ENCODE peak calls at places on chromosomes 2 and 18, in nine cellular contexts. B, K, C, L, W, M, A, R and X are unnamed samples.

GRCh38 chr2:111711270-111711669 is 172.7 kb downstream of the ANAPC1 start:
- DNase-seq in B (no peak), K (no peak), C (no peak), L (no peak), W (no peak), M (no peak), A (no peak), R (no peak), X (no peak)

GRCh38 chr2:159903404-159904126 is 105.6 kb upstream of the CD302 start:
- DNase-seq in B (peak), K (no peak), C (no peak), L (no peak), W (peak), M (peak), A (peak), R (no peak), X (peak)

GRCh38 chr18:48934400-48934707 is 16.4 kb downstream of the SMAD7 start:
- DNase-seq in B (no peak), K (no peak), C (no peak), L (no peak), W (no peak), M (no peak), A (peak), R (no peak), X (no peak)

GRCh38 chr2:36357506-36358316 is 2.1 kb downstream of the CRIM1 start:
- DNase-seq in B (peak), K (peak), C (no peak), L (peak), W (peak), M (peak), A (peak), R (no peak), X (peak)

GRCh38 chr2:67048314-67048713 is 348.8 kb upstream of the ETAA1 start:
- DNase-seq in B (no peak), K (no peak), C (no peak), L (no peak), W (no peak), M (no peak), A (no peak), R (no peak), X (no peak)

GRCh38 chr2:24181849-24182248 is 7.0 kb downstream of the FAM228A start:
- DNase-seq in B (no peak), K (no peak), C (no peak), L (no peak), W (no peak), M (no peak), A (no peak), R (no peak), X (no peak)

GRCh38 chr2:230872968-230873669 is 8.4 kb downstream of the ITM2C start:
- DNase-seq in B (no peak), K (no peak), C (no peak), L (no peak), W (no peak), M (no peak), A (peak), R (no peak), X (no peak)

GRCh38 chr2:212667751-212668316 is 129.2 kb upstream of the ERBB4 start:
- DNase-seq in B (no peak), K (no peak), C (no peak), L (no peak), W (no peak), M (no peak), A (no peak), R (no peak), X (no peak)

GRCh38 chr2:15811367-15811766 is 129.0 kb upstream of the MYCN start:
- DNase-seq in B (no peak), K (no peak), C (no peak), L (no peak), W (no peak), M (peak), A (no peak), R (no peak), X (no peak)

DNA sequence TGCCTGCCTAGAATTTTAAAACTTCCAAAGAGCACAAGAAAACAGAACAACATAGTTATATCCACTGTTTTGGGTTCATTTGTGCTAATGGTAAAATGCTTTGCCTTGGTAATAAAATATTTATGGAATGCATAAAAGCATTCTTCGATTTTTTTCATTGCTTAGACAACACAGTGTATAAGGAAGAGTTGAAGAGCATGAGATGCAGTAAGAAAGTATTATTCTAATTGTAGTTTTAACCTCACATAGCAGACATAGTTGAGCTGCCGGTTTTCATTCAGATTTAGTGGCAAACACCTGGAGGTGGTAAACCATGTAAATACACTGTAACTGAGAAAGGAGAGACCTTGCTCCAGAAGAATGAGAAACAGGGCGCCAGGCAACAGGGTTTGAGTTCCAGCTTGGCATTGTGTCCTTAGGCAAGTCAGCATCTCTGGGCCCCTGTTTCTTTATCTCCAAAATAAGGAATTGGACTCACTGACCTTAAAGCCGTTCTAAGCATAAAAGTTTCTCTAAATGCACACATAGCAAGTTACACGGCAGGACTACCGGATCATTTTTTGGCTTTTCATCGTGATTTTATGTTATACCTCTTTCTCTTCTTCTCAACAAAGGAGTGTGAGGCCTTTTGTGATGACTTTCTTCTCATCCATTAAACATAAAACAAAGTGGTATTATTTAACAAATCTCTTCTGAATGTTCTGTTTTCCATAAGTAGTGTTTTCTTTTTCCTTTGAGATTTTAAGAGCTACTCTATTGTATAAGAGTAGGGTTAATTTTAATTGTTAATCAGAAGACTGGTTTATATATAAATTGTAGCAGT is 7.9 kb downstream of the UGP2 start:
- DNase-seq in B (no peak), K (no peak), C (no peak), L (no peak), W (no peak), M (peak), A (no peak), R (no peak), X (no peak)
- H3K4me3 ChIP-seq in B (peak), K (no peak), C (no peak), L (peak), W (no peak), M (peak), A (no peak), R (peak), X (peak)

GRCh38 chr2:110216803-110217202 is 4.5 kb upstream of the MTLN start:
- DNase-seq in B (no peak), K (no peak), C (no peak), L (no peak), W (no peak), M (no peak), A (no peak), R (no peak), X (no peak)

GRCh38 chr2:110216199-110216598 is 3.9 kb upstream of the MTLN start:
- DNase-seq in B (no peak), K (no peak), C (no peak), L (no peak), W (no peak), M (no peak), A (no peak), R (no peak), X (no peak)

GRCh38 chr2:110211938-110212858 is at the start of gene MTLN:
- DNase-seq in B (peak), K (peak), C (no peak), L (peak), W (peak), M (peak), A (peak), R (peak), X (peak)

GRCh38 chr2:110219496-110220192 is 7.3 kb upstream of the MTLN start:
- DNase-seq in B (peak), K (peak), C (no peak), L (no peak), W (no peak), M (peak), A (no peak), R (no peak), X (peak)

DNA sequence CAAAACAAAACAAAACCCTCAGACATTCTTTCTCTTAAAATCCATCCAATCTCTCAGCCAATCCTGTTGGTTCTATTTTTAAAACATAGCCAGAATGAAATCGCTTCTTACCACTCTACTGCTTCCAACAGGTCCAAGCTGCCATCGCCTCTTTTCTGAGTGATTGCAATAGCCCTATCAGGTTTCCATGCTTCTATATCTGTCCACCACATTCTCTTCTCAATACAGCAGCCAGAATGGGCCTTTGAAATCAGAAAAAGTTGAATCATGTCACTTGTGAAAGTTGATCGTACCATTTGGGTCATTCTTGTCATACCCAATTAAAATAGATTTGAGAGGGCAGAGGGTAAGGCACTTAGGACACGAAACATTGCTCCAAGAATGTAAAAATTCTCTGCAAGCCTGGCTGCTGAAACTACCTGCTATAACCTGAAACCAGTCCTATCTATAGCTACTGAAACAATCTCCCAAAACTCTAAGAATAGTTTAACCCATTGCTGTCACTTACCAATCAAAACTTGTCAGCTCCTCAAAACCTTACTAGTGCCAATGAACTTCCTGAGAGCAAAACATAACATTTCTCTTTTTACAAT is 3.3 kb upstream of the MTLN start:
- DNase-seq in B (no peak), K (no peak), C (no peak), L (no peak), W (no peak), M (no peak), A (no peak), R (no peak), X (no peak)
- H3K4me3 ChIP-seq in B (no peak), K (no peak), C (no peak), L (no peak), W (no peak), M (no peak), A (no peak), R (no peak), X (no peak)

GRCh38 chr2:200585730-200586643 is at the start of gene AOX1:
- DNase-seq in B (peak), K (peak), C (no peak), L (peak), W (peak), M (peak), A (peak), R (no peak), X (peak)

GRCh38 chr2:200586644-200586975 is 796 bp downstream of the AOX1 start:
- DNase-seq in B (no peak), K (no peak), C (no peak), L (no peak), W (no peak), M (no peak), A (no peak), R (no peak), X (no peak)

GRCh38 chr2:200587007-200587616 is 1.3 kb downstream of the AOX1 start:
- DNase-seq in B (no peak), K (no peak), C (no peak), L (no peak), W (no peak), M (no peak), A (no peak), R (no peak), X (no peak)

GRCh38 chr2:200590090-200590489 is 4.3 kb downstream of the AOX1 start:
- DNase-seq in B (peak), K (no peak), C (no peak), L (no peak), W (no peak), M (peak), A (no peak), R (no peak), X (peak)

GRCh38 chr2:200588076-200588678 is 2.4 kb downstream of the AOX1 start:
- DNase-seq in B (no peak), K (no peak), C (no peak), L (no peak), W (no peak), M (no peak), A (no peak), R (no peak), X (no peak)
- H3K4me3 ChIP-seq in B (no peak), K (no peak), C (no peak), L (no peak), W (no peak), M (no peak), A (no peak), R (no peak), X (no peak)

GRCh38 chr2:240078631-240079030 is 25.3 kb upstream of the OR6B3 start:
- DNase-seq in B (no peak), K (no peak), C (no peak), L (no peak), W (no peak), M (no peak), A (no peak), R (no peak), X (no peak)

GRCh38 chr2:240074545-240074944 is 21.2 kb upstream of the OR6B3 start:
- DNase-seq in B (no peak), K (no peak), C (no peak), L (no peak), W (no peak), M (no peak), A (no peak), R (no peak), X (no peak)

GRCh38 chr2:240077442-240077841 is 24.1 kb upstream of the OR6B3 start:
- DNase-seq in B (no peak), K (no peak), C (no peak), L (no peak), W (no peak), M (no peak), A (no peak), R (no peak), X (no peak)
- H3K4me3 ChIP-seq in B (no peak), K (no peak), C (no peak), L (no peak), W (no peak), M (no peak), A (no peak), R (no peak), X (no peak)

GRCh38 chr2:237699870-237700582 is 72.6 kb downstream of the LRRFIP1 start:
- DNase-seq in B (no peak), K (no peak), C (no peak), L (no peak), W (no peak), M (no peak), A (no peak), R (no peak), X (no peak)

GRCh38 chr2:237702439-237703397 is 75.3 kb downstream of the LRRFIP1 start:
- DNase-seq in B (peak), K (peak), C (no peak), L (peak), W (no peak), M (peak), A (no peak), R (no peak), X (peak)

GRCh38 chr2:237701859-237702370 is 74.5 kb downstream of the LRRFIP1 start:
- DNase-seq in B (no peak), K (no peak), C (no peak), L (no peak), W (no peak), M (no peak), A (no peak), R (no peak), X (no peak)

GRCh38 chr2:237700583-237701032 is 73.2 kb downstream of the LRRFIP1 start:
- DNase-seq in B (peak), K (peak), C (no peak), L (peak), W (no peak), M (peak), A (peak), R (peak), X (peak)

GRCh38 chr2:237701033-237701858 is 73.9 kb downstream of the LRRFIP1 start:
- DNase-seq in B (no peak), K (no peak), C (no peak), L (no peak), W (no peak), M (no peak), A (no peak), R (no peak), X (no peak)
- H3K4me3 ChIP-seq in B (no peak), K (no peak), C (no peak), L (peak), W (no peak), M (no peak), A (peak), R (peak), X (no peak)

GRCh38 chr2:207474871-207475485 is 54.8 kb upstream of the CREB1 start:
- DNase-seq in B (peak), K (peak), C (no peak), L (no peak), W (peak), M (peak), A (peak), R (no peak), X (peak)
- H3K4me3 ChIP-seq in B (peak), K (no peak), C (no peak), L (peak), W (no peak), M (no peak), A (no peak), R (peak), X (no peak)

GRCh38 chr2:33133436-33133835 is 186.7 kb downstream of the LTBP1 start:
- DNase-seq in B (peak), K (peak), C (no peak), L (peak), W (no peak), M (peak), A (no peak), R (no peak), X (peak)
- H3K4me3 ChIP-seq in B (peak), K (peak), C (no peak), L (peak), W (no peak), M (no peak), A (no peak), R (peak), X (peak)

GRCh38 chr2:174555998-174556397 is 41.6 kb downstream of the WIPF1 start:
- DNase-seq in B (no peak), K (no peak), C (no peak), L (no peak), W (no peak), M (no peak), A (no peak), R (no peak), X (no peak)
- H3K4me3 ChIP-seq in B (no peak), K (no peak), C (no peak), L (no peak), W (no peak), M (no peak), A (no peak), R (no peak), X (no peak)

DNA sequence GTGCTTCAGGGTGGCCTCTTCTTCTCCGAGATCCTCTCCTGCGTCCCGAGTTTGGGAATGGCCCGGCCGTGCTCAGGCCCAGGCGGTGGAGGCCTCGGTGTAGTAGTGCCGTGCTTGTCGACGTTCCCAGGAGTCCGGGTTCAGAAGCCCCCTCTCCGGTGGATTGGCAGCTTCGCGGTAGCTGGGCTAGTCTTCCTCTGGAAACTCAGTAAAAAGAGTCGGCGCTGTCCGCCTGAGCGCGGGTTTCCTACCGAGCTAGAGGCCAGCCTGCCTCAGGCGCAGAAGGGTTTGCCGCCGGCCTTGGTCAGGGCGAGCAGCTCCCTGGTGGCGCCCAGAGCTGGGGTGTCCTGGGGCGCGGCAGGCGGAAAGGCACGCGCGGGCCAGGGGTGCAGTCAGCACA is 3.2 kb downstream of the RALBP1 start:
- DNase-seq in B (no peak), K (no peak), C (no peak), L (no peak), W (no peak), M (no peak), A (no peak), R (no peak), X (no peak)
- H3K4me3 ChIP-seq in B (no peak), K (no peak), C (no peak), L (no peak), W (no peak), M (no peak), A (no peak), R (no peak), X (no peak)